ENCODE peak calls at places on chromosomes 6 and 20, in seven cellular contexts. Z is fibroblast of lung, E is lower lobe of right lung, U is BE2C, T is cardiac muscle cell, Y is left ventricle myocardium inferior, D is GM06990. A is an unnamed sample.
A peak's percentile ranks its signal among the peaks of the same experiment; 100 is the strongest.

GRCh38 chr6:134077301-134077700 is 24.9 kb upstream of the SLC2A12 start:
- DNase-seq in Z (peak; percentile 31), E (no peak), U (no peak), T (no peak), Y (no peak), D (no peak), A (peak; percentile 5)

GRCh38 chr20:45103072-45103471 is 2.1 kb upstream of the KCNS1 start:
- DNase-seq in Z (no peak), E (no peak), U (no peak), T (no peak), Y (no peak), D (no peak), A (no peak)

GRCh38 chr6:84460491-84460890 is 233.0 kb upstream of the CEP162 start:
- DNase-seq in Z (no peak), E (no peak), U (no peak), T (no peak), Y (no peak), D (no peak), A (no peak)

GRCh38 chr20:878511-879307 is 37.4 kb downstream of the ANGPT4 start:
- DNase-seq in Z (peak; percentile 29), E (no peak), U (no peak), T (peak; percentile 88), Y (no peak), D (no peak), A (no peak)

GRCh38 chr6:99426454-99426762 is 1.3 kb upstream of the PNISR start:
- DNase-seq in Z (peak; percentile 26), E (no peak), U (no peak), T (no peak), Y (no peak), D (no peak), A (no peak)

GRCh38 chr6:83707829-83708545 is 914 bp downstream of the SNAP91 start:
- DNase-seq in Z (peak; percentile 11), E (no peak), U (peak; percentile 71), T (peak; percentile 50), Y (no peak), D (peak; percentile 6), A (no peak)

GRCh38 chr20:44324343-44324742 is 12.5 kb upstream of the R3HDML start:
- DNase-seq in Z (no peak), E (no peak), U (no peak), T (no peak), Y (no peak), D (no peak), A (no peak)

GRCh38 chr6:903746-904145 is 210.8 kb upstream of the EXOC2 start:
- DNase-seq in Z (peak; percentile 72), E (no peak), U (no peak), T (no peak), Y (no peak), D (no peak), A (peak; percentile 18)

GRCh38 chr6:74268821-74269600 is 573.0 kb downstream of the CD109 start:
- DNase-seq in Z (peak; percentile 35), E (no peak), U (no peak), T (no peak), Y (no peak), D (no peak), A (no peak)

GRCh38 chr6:11055127-11055627 is 11.1 kb upstream of the ELOVL2 start:
- DNase-seq in Z (peak; percentile 31), E (no peak), U (no peak), T (no peak), Y (no peak), D (no peak), A (no peak)

GRCh38 chr6:100593522-100593921 is 128.8 kb upstream of the SIM1 start:
- DNase-seq in Z (peak; percentile 9), E (no peak), U (no peak), T (no peak), Y (no peak), D (peak; percentile 7), A (no peak)

GRCh38 chr6:100595456-100595855 is 130.7 kb upstream of the SIM1 start:
- DNase-seq in Z (no peak), E (no peak), U (no peak), T (no peak), Y (no peak), D (no peak), A (no peak)

DNA sequence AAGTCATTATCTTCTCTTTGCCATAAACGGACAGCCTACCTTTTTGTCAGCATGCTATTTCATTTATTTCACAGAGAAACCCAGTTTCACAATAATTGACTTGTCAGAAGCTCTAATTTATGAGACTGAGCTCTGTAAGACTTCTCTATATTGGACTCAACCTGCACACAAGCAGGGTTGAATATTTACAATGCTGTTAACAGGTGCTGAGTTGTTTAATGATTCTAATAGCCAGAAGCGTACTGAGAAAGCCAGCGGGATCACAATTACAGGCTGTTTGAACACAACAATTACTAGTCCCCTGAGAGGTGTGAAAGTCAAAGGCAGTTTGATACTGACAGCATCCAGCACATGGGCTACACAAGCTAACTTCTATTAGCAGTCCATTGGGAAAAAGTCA is 128.2 kb upstream of the SIM1 start:
- DNase-seq in Z (no peak), E (no peak), U (no peak), T (no peak), Y (no peak), D (no peak), A (no peak)
- H3K4me3 ChIP-seq in Z (no peak overlapping the region), E (no peak overlapping the region), U (no peak overlapping the region), T (no peak overlapping the region), Y (no peak overlapping the region), D (no peak overlapping the region), A (no peak overlapping the region)

GRCh38 chr6:18153311-18153703 is 1.6 kb downstream of the TPMT start:
- DNase-seq in Z (no peak), E (no peak), U (no peak), T (no peak), Y (no peak), D (no peak), A (no peak)

GRCh38 chr6:18154507-18155272 is at the start of gene TPMT:
- DNase-seq in Z (no peak), E (peak; percentile 59), U (no peak), T (no peak), Y (no peak), D (no peak), A (no peak)

GRCh38 chr6:18155273-18155863 is at the start of gene KDM1B:
- DNase-seq in Z (peak; percentile 98), E (peak; percentile 99), U (peak; percentile 98), T (peak; percentile 99), Y (peak; percentile 98), D (peak; percentile 98), A (peak; percentile 91)

GRCh38 chr6:18151801-18152200 is 3.1 kb downstream of the TPMT start:
- DNase-seq in Z (no peak), E (no peak), U (no peak), T (no peak), Y (no peak), D (no peak), A (no peak)

DNA sequence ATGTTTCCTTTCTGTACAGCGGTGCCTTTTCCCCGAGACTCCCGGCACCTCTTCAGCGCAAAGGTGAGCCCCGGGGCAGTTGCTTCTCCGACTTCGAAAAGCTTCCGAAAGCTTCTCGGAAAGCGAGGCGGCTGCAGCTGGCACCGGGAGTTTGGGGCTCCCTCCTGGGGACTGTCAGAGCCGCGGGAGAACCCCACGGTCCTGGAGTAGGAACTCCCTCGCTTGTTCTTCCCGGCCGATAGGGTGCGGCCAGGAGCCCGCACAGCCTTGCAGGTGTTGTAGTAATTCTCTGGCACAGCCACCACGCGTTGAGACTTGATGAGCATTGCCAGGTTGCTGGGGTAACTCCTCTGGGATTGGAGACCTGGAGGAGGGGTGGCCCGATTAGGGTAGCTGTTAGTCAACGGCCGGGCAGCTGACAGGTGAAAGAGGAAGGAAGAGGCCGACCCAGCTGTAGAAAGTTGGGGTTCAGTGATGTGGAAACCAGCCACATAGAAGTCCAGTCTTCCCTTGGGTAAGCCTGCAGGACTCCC is 708 bp downstream of the KDM1B start:
- DNase-seq in Z (peak; percentile 14), E (peak; percentile 86), U (peak; percentile 46), T (peak; percentile 62), Y (peak; percentile 38), D (peak; percentile 74), A (no peak)
- TF ChIP-seq CTCF in Z (peak; percentile 39), E (peak; percentile 31), U (peak; percentile 35), T (peak; percentile 35), Y (peak; percentile 28), D (peak; percentile 32), A (peak; percentile 28)

GRCh38 chr6:121897337-121897760 is 461.9 kb downstream of the GJA1 start:
- DNase-seq in Z (no peak), E (no peak), U (no peak), T (no peak), Y (no peak), D (no peak), A (no peak)

GRCh38 chr6:121901432-121901831 is 466.0 kb downstream of the GJA1 start:
- DNase-seq in Z (no peak), E (no peak), U (no peak), T (no peak), Y (no peak), D (no peak), A (no peak)

GRCh38 chr6:121896771-121897170 is 461.3 kb downstream of the GJA1 start:
- DNase-seq in Z (peak; percentile 24), E (no peak), U (no peak), T (no peak), Y (no peak), D (no peak), A (no peak)

GRCh38 chr6:121890307-121890910 is 455.0 kb downstream of the GJA1 start:
- DNase-seq in Z (no peak), E (no peak), U (no peak), T (no peak), Y (no peak), D (no peak), A (no peak)

DNA sequence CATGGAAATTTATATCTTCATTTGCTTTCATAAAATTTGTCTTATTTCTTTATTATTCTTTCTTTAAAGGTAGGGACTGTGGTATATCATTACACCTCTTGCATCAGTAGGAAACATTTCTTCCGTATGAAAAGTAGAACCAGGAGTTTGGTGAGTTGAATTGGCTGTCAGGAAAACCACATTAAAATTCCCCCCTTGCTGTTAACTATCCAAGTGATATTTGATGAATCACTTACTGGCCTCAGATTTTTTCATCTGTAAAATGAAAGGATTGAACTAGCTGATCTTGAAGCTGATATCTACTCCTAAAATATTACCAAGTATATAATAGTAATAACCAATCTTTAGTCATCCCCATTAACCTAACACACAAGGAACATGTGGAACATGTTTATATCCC is 460.9 kb downstream of the GJA1 start:
- DNase-seq in Z (no peak), E (no peak), U (no peak), T (no peak), Y (no peak), D (no peak), A (no peak)
- H3K4me3 ChIP-seq in Z (no peak overlapping the region), E (no peak overlapping the region), U (no peak overlapping the region), T (no peak overlapping the region), Y (no peak overlapping the region), D (no peak overlapping the region), A (no peak overlapping the region)

DNA sequence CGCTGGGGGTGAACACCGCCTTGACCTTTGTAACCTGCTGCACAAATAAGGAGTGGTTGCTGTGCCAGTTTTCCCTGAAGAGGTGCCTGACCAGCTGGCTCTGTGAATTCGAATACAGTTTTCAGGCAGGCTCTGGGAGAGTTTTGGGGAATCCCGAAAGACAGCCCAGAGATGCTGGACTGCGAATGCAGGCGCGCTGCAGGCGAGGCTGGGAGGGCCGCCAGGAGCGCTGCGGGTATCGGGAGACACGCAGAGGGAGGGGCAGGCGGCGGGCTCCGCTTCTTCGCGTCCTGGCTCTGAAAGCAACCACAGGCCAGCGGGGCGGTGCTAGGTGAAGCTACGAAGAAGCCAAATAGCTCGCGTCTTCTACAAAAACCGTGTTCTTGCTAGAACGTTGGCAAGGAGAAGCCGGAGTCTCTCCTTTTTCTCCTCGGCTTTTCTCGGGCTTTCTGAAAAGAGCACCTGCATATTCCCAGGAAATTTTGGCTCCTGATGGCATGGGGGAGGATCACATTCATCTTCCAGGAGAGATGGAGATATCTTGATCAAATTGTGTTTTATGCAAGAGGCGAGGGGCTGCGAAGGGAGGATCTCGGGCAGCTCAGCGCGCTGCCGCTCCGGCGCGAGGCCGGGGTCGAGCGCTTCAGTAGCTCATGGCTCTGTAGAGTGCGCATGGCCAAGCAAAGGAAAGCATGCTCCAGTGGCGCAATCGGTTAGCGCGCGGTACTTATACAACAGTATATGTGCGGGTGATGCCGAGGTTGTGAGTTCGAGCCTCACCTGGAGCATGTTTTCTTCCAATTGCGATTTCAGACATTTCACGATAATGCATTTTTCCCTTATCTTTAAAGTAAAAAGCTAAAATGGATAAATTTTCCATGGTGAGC is 158.1 kb upstream of the ZNF184 start:
- DNase-seq in Z (peak; percentile 60), E (no peak), U (peak; percentile 82), T (peak; percentile 78), Y (no peak), D (peak; percentile 78), A (no peak)
- TF ChIP-seq CTCF in Z (no peak), E (no peak), U (peak; percentile 31), T (no peak), Y (no peak), D (peak; percentile 35), A (no peak)